ENCODE peak calls at places on chromosomes 11 and 22, in seven cellular contexts. V, E, T, O, F, K and Q are unnamed samples.

GRCh38 chr11:101686514-101686913 is 102.7 kb upstream of the TRPC6 start:
- DNase-seq in V (no peak), F (peak; percentile 91), K (no peak), E (no peak), O (no peak), T (peak; percentile 13), Q (no peak)

GRCh38 chr22:31272522-31273446 is 19.5 kb downstream of the PIK3IP1 start:
- DNase-seq in F (peak; percentile 72), O (peak; percentile 48), T (peak; percentile 89), E (peak; percentile 67), K (peak; percentile 54), V (peak; percentile 18), Q (no peak)

GRCh38 chr11:30333405-30333804 is 10.5 kb downstream of the ARL14EP start:
- DNase-seq in F (peak; percentile 18), O (no peak), K (peak; percentile 6), E (no peak), T (no peak), V (no peak), Q (no peak)

GRCh38 chr22:35299217-35299716 is 427 bp upstream of the TOM1 start:
- DNase-seq in E (no peak), V (peak; percentile 47), O (no peak), F (peak; percentile 39), T (peak; percentile 63), K (no peak), Q (no peak)

GRCh38 chr22:44085743-44086741 is 61.9 kb downstream of the PARVB start:
- DNase-seq in T (peak; percentile 90), V (peak; percentile 12), O (no peak), F (peak; percentile 48), K (peak; percentile 50), E (peak; percentile 3), Q (no peak)

GRCh38 chr22:20174785-20175596 is 24.1 kb upstream of the CCDC188 start:
- DNase-seq in E (no peak), K (no peak), T (peak; percentile 35), F (peak; percentile 25), O (no peak), V (no peak), Q (no peak)

GRCh38 chr11:74783241-74783871 is 34.7 kb downstream of the RNF169 start:
- DNase-seq in O (no peak), K (peak; percentile 74), V (peak; percentile 79), E (no peak), T (no peak), F (peak; percentile 84), Q (no peak)

GRCh38 chr22:50733521-50734342 is 4.3 kb upstream of the ACR start:
- DNase-seq in K (peak; percentile 37), F (peak; percentile 53), O (no peak), T (peak; percentile 55), V (no peak), E (peak; percentile 52), Q (peak; percentile 82)

GRCh38 chr11:16286095-16286494 is 70.3 kb downstream of the SOX6 start:
- DNase-seq in O (no peak), V (no peak), F (peak; percentile 6), K (no peak), E (no peak), T (no peak), Q (no peak)

GRCh38 chr11:116715383-116715782 is 57.4 kb downstream of the BUD13 start:
- DNase-seq in V (no peak), F (no peak), O (no peak), T (no peak), E (no peak), K (no peak), Q (no peak)

GRCh38 chr11:60872124-60872951 is 5.0 kb downstream of the ZP1 start:
- DNase-seq in T (no peak), O (no peak), V (peak; percentile 40), F (peak; percentile 87), K (no peak), E (no peak), Q (no peak)